ENCODE peak calls at places on chromosomes 3 and 15, in ten cellular contexts. I, C, P, Z, L, S, J, Q, N and A are unnamed samples.

GRCh38 chr15:63836579-63836978 is 2.8 kb upstream of the HERC1 start:
- DNase-seq in C (peak; percentile 93), S (no peak), N (no peak), Z (no peak), J (no peak), L (no peak), Q (no peak), I (no peak), P (no peak), A (peak; percentile 90)

GRCh38 chr3:96813134-96813819 is 1.1 kb upstream of the EPHA6 start:
- DNase-seq in I (peak; percentile 25), J (peak; percentile 26), Q (no peak), P (no peak), S (peak; percentile 84), L (peak; percentile 29), Z (no peak), C (peak; percentile 75), N (peak; percentile 35), A (peak; percentile 92)

GRCh38 chr15:90336705-90337141 is 15.4 kb upstream of the ZNF774 start:
- DNase-seq in Q (no peak), J (no peak), P (peak; percentile 99), N (no peak), L (peak; percentile 90), S (peak; percentile 84), Z (no peak), C (no peak), I (peak; percentile 96), A (peak; percentile 77)

GRCh38 chr15:47897525-47897924 is 180.2 kb downstream of the SEMA6D start:
- DNase-seq in L (no peak), J (no peak), S (no peak), N (no peak), Z (no peak), P (no peak), Q (no peak), I (no peak), C (no peak), A (no peak)

GRCh38 chr3:84772841-84773240 is 185.9 kb upstream of the CADM2 start:
- DNase-seq in Q (no peak), J (no peak), S (peak; percentile 38), C (no peak), L (no peak), Z (no peak), I (no peak), N (no peak), P (no peak), A (no peak)

GRCh38 chr3:197015790-197016705 is 13.6 kb downstream of the MELTF start:
- DNase-seq in L (no peak), Q (no peak), P (no peak), I (no peak), C (no peak), N (no peak), Z (no peak), J (no peak), S (no peak), A (peak; percentile 71)

GRCh38 chr3:13509066-13509815 is 29.1 kb downstream of the HDAC11 start:
- DNase-seq in I (no peak), L (no peak), N (no peak), Z (no peak), Q (no peak), P (no peak), S (no peak), C (no peak), J (no peak), A (peak; percentile 59)

GRCh38 chr3:170012683-170013400 is 25.0 kb upstream of the GPR160 start:
- DNase-seq in I (no peak), C (peak; percentile 12), Q (no peak), S (no peak), N (no peak), Z (no peak), P (no peak), L (no peak), J (no peak), A (no peak)

GRCh38 chr3:13713396-13713795 is 164.5 kb downstream of the FBLN2 start:
- DNase-seq in Q (no peak), P (no peak), S (no peak), C (no peak), N (no peak), J (no peak), Z (no peak), L (no peak), I (no peak), A (no peak)

GRCh38 chr15:69044899-69045298 is 30.4 kb downstream of the NOX5 start:
- DNase-seq in P (peak; percentile 83), C (peak; percentile 63), J (no peak), Q (no peak), S (peak; percentile 99), N (no peak), L (peak; percentile 96), Z (no peak), I (peak; percentile 95), A (peak; percentile 57)

GRCh38 chr15:70125605-70126004 is 27.9 kb upstream of the TLE3 start:
- DNase-seq in P (no peak), C (no peak), Q (no peak), L (no peak), I (no peak), J (no peak), S (no peak), Z (no peak), N (no peak), A (no peak)

GRCh38 chr15:67998599-67999122 is 55.5 kb upstream of the PIAS1 start:
- DNase-seq in Z (no peak), C (no peak), P (no peak), L (peak; percentile 68), I (peak; percentile 82), Q (no peak), J (no peak), S (peak; percentile 80), N (no peak), A (peak; percentile 81)

GRCh38 chr15:38391186-38391585 is 62.7 kb upstream of the FAM98B start:
- DNase-seq in S (no peak), Q (no peak), Z (no peak), C (no peak), P (no peak), J (no peak), I (no peak), N (no peak), L (no peak), A (no peak)

GRCh38 chr15:80856809-80857377 is 77.7 kb downstream of the CEMIP start:
- DNase-seq in Q (peak; percentile 95), N (peak; percentile 84), Z (no peak), L (no peak), J (no peak), C (peak; percentile 21), I (no peak), P (no peak), S (peak; percentile 70), A (no peak)

GRCh38 chr3:86800116-86800515 is 190.8 kb downstream of the VGLL3 start:
- DNase-seq in I (peak; percentile 11), C (no peak), N (no peak), L (no peak), Z (no peak), S (no peak), Q (no peak), J (no peak), P (no peak), A (no peak)

GRCh38 chr3:64158334-64158733 is 66.9 kb downstream of the PRICKLE2 start:
- DNase-seq in Q (no peak), I (peak; percentile 49), S (peak; percentile 96), N (no peak), C (no peak), L (no peak), P (no peak), J (no peak), Z (no peak), A (no peak)

GRCh38 chr3:114879059-114880031 is 267.7 kb downstream of the ZBTB20 start:
- DNase-seq in N (peak; percentile 20), J (no peak), I (peak; percentile 62), L (peak; percentile 46), P (peak; percentile 92), Q (no peak), Z (no peak), S (peak; percentile 51), C (peak; percentile 20), A (peak; percentile 49)

GRCh38 chr3:122382888-122383666 is at the start of gene MIX23:
- DNase-seq in Q (peak; percentile 90), J (peak; percentile 80), L (peak; percentile 79), N (peak; percentile 86), I (peak; percentile 89), P (peak; percentile 81), Z (peak; percentile 70), S (peak; percentile 90), C (peak; percentile 87), A (peak; percentile 93)

GRCh38 chr3:39137435-39137936 is 15.9 kb downstream of the CSRNP1 start:
- DNase-seq in Z (no peak), J (no peak), N (no peak), Q (no peak), P (no peak), L (no peak), I (no peak), C (no peak), S (no peak), A (no peak)

GRCh38 chr3:171173732-171174131 is 147.2 kb upstream of the SLC2A2 start:
- DNase-seq in J (no peak), S (no peak), N (no peak), I (no peak), C (no peak), L (no peak), Z (no peak), P (peak; percentile 67), Q (no peak), A (no peak)

GRCh38 chr3:148158210-148158609 is 539.5 kb upstream of the AGTR1 start:
- DNase-seq in Q (no peak), N (no peak), S (peak; percentile 85), L (no peak), Z (no peak), J (no peak), P (peak; percentile 19), C (peak; percentile 72), I (peak; percentile 71), A (no peak)

GRCh38 chr3:13844911-13845310 is 35.0 kb downstream of the WNT7A start:
- DNase-seq in Q (no peak), C (no peak), N (no peak), Z (no peak), I (no peak), L (no peak), P (no peak), S (no peak), J (no peak), A (peak; percentile 30)

GRCh38 chr3:84567796-84568195 is 391.0 kb upstream of the CADM2 start:
- DNase-seq in J (no peak), Q (no peak), L (no peak), Z (no peak), S (no peak), P (no peak), N (no peak), C (no peak), I (no peak), A (peak; percentile 1)

GRCh38 chr3:185420762-185421161 is 57.8 kb downstream of the MAP3K13 start:
- DNase-seq in P (no peak), Q (no peak), Z (no peak), I (no peak), N (no peak), L (no peak), C (no peak), J (no peak), S (peak; percentile 85), A (no peak)

GRCh38 chr3:10570196-10570946 is 65.0 kb upstream of the ATP2B2 start:
- DNase-seq in N (no peak), P (no peak), S (peak; percentile 86), L (no peak), J (no peak), Z (no peak), I (no peak), Q (no peak), C (no peak), A (no peak)

GRCh38 chr3:194450341-194450740 is 36.5 kb downstream of the ATP13A3 start:
- DNase-seq in J (no peak), Q (no peak), C (no peak), S (no peak), N (peak; percentile 93), I (no peak), P (no peak), Z (no peak), L (no peak), A (no peak)